ENCODE peak calls at places on chromosomes 13 and 19, in seven cellular contexts. J, P, Z, H, K, S and M are unnamed samples. For H3K4me1, the result is how much of the 10 kb centered on the place peaks cover.

GRCh38 chr13:113622791-113623490 is 35.1 kb downstream of the ATP4B start:
- DNase-seq in S (no peak), H (peak), K (no peak), J (no peak), P (no peak), Z (no peak), M (no peak)

GRCh38 chr19:9968820-9969687 is 32.7 kb upstream of the OLFM2 start:
- DNase-seq in Z (no peak), H (no peak), P (no peak), J (no peak), K (no peak), S (no peak), M (no peak)

GRCh38 chr13:48656621-48657020 is 2.9 kb downstream of the CYSLTR2 start:
- DNase-seq in H (no peak), J (peak), Z (no peak), S (no peak), P (no peak), K (no peak), M (no peak)

GRCh38 chr19:56594446-56594782 is 688 bp upstream of the ZNF71 start:
- DNase-seq in Z (no peak), H (no peak), P (no peak), J (no peak), K (no peak), S (no peak), M (no peak)

GRCh38 chr19:46678110-46678732 is 17.2 kb upstream of the DACT3 start:
- DNase-seq in J (peak), S (no peak), K (peak), H (no peak), P (no peak), Z (no peak), M (no peak)

GRCh38 chr19:45713141-45713540 is 17.6 kb downstream of the FBXO46 start:
- DNase-seq in H (no peak), S (no peak), P (no peak), Z (no peak), J (no peak), K (no peak), M (no peak)

GRCh38 chr13:104571161-104571889 is 1505.1 kb upstream of the SLC10A2 start:
- DNase-seq in K (peak), Z (peak), S (no peak), P (peak), J (peak), H (no peak), M (peak)

GRCh38 chr19:13623686-13624405 is 117.6 kb upstream of the CACNA1A start:
- DNase-seq in Z (no peak), H (no peak), J (no peak), K (no peak), P (peak), S (no peak), M (no peak)

GRCh38 chr19:14432817-14433453 is at the start of gene PKN1:
- DNase-seq in Z (peak), H (peak), S (no peak), P (no peak), K (no peak), J (peak), M (no peak)

GRCh38 chr19:48698046-48698445 is 2.3 kb downstream of the FUT2 start:
- DNase-seq in K (no peak), S (no peak), P (no peak), Z (no peak), J (peak), H (no peak), M (peak)

GRCh38 chr13:95874286-95874685 is 178.9 kb downstream of the UGGT2 start:
- DNase-seq in P (no peak), H (no peak), Z (no peak), K (no peak), S (no peak), J (no peak), M (no peak)

GRCh38 chr19:45762870-45763631 is 6.0 kb downstream of the SIX5 start:
- DNase-seq in J (no peak), H (no peak), Z (no peak), P (no peak), K (no peak), S (no peak), M (no peak)

GRCh38 chr13:54185785-54186184 is 1157.2 kb downstream of the OLFM4 start:
- DNase-seq in Z (no peak), H (no peak), J (peak), P (no peak), S (no peak), K (no peak), M (no peak)

GRCh38 chr19:2334986-2335846 is 6.7 kb downstream of the SPPL2B start:
- DNase-seq in Z (no peak), J (no peak), H (no peak), P (no peak), S (no peak), K (no peak), M (no peak)

GRCh38 chr13:109345433-109345941 is 440.9 kb downstream of the IRS2 start:
- DNase-seq in S (no peak), H (no peak), J (peak), K (no peak), P (no peak), Z (no peak), M (no peak)

GRCh38 chr19:41397086-41398041 is at the start of the genes BCKDHA and EXOSC5:
- DNase-seq in K (peak), H (peak), Z (peak), S (peak), J (peak), P (peak), M (peak)

GRCh38 chr19:11597202-11598102 is at the start of gene ZNF627:
- DNase-seq in J (peak), S (peak), Z (peak), K (peak), P (peak), H (peak), M (peak)
- TF ChIP-seq CTCF in J (no peak), S (peak), Z (no peak), K (no peak), P (no peak), H (peak), M (peak)

GRCh38 chr19:15468675-15469512 is 4.5 kb upstream of the RASAL3 start:
- DNase-seq in Z (no peak), J (no peak), H (no peak), P (no peak), S (no peak), K (no peak), M (no peak)

GRCh38 chr19:15464394-15465385 is at the start of gene RASAL3:
- DNase-seq in S (no peak), K (no peak), J (no peak), Z (no peak), H (no peak), P (no peak), M (no peak)

GRCh38 chr19:15469513-15470297 is 5.4 kb upstream of the RASAL3 start:
- DNase-seq in S (no peak), P (no peak), Z (no peak), J (peak), H (no peak), K (no peak), M (no peak)

GRCh38 chr19:15467734-15468214 is 3.4 kb upstream of the RASAL3 start:
- DNase-seq in H (no peak), J (no peak), S (no peak), K (no peak), P (no peak), Z (no peak), M (no peak)

DNA sequence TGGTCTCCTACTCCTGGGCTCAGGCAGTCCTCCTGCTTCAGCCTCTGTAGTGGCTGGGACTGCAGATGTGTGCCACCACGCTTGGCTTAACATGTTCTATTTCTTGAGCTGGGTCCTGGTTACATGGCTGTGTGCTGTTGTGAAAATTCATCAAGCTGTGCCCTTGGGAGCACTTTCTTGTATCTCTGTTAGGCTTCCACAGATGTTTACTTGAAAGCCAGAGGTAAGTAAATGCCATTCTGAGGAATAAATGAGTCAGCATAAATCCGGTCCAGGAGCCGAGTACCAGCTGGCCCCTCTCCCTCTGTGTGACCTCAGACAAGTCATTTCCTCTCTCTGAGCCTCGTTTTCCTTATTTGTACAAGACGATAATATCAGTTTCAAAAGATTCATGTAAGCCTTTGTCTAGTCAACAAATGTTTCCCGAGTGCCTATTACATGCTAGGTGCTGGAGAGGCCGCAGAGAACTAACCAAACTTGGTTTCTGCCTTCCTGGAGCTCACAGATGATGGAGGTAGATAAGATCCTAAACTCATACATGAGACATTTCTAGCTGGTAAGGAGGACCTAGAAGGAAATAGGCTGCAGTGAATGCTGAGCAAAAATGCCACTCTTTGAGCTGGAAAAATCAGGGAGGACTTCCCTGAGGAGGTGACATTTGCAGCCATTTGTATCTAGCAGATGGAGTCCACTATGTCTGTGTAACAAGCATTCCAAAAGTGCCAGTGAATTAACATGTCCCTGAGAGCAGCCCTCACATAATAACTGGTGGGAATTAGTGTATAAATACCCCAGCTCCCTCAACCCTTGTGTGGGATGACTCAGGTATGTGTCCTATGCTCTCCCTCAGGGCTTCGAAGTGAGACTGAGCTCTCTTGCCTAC is 2.7 kb upstream of the RASAL3 start:
- DNase-seq in K (no peak), S (no peak), Z (no peak), J (peak), H (no peak), P (no peak), M (no peak)
- H3K4me1 ChIP-seq in K (under half), S (under half), Z (under half), J (under half), H (under half), P (under half), M (under half)

GRCh38 chr13:21079206-21079605 is 17.8 kb upstream of the LATS2 start:
- DNase-seq in P (no peak), H (no peak), J (no peak), S (no peak), K (no peak), Z (no peak), M (no peak)

GRCh38 chr13:21078501-21078900 is 17.1 kb upstream of the LATS2 start:
- DNase-seq in S (no peak), H (no peak), Z (no peak), P (no peak), J (no peak), K (no peak), M (no peak)

GRCh38 chr13:21077360-21078353 is 16.3 kb upstream of the LATS2 start:
- DNase-seq in K (no peak), H (no peak), P (no peak), Z (no peak), S (no peak), J (no peak), M (no peak)

GRCh38 chr13:21079761-21080730 is 18.7 kb upstream of the LATS2 start:
- DNase-seq in S (no peak), P (peak), K (no peak), H (no peak), Z (peak), J (no peak), M (no peak)

GRCh38 chr13:21081926-21082325 is 20.5 kb upstream of the LATS2 start:
- DNase-seq in H (no peak), Z (no peak), J (no peak), P (no peak), S (no peak), K (no peak), M (no peak)
- H3K27ac ChIP-seq in H (no peak), Z (no peak), J (no peak), P (no peak), S (no peak), K (no peak), M (no peak)

DNA sequence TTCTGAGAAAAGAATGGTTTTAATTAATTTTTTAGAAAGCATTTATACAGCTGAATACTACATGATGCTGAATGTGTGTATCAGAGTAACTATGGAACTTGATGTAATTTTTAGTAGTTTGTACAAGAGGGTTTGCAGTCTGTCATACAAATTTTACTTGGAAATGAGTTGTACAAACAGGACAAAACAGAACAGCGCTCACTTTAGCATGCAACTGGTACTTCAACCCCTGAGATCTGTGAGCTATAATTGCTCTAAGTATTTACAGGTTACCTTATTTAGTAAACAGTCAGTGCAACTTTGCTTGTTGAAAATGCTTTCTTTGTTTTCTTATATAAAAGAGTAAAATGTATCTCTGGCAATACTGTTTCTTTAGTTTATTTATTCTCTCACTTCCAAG is 719 bp downstream of the TNFRSF19 start:
- DNase-seq in K (no peak), Z (no peak), J (no peak), P (no peak), H (no peak), S (no peak), M (no peak)
- TF ChIP-seq CTCF in K (no peak), Z (peak), J (no peak), P (no peak), H (peak), S (no peak), M (no peak)

DNA sequence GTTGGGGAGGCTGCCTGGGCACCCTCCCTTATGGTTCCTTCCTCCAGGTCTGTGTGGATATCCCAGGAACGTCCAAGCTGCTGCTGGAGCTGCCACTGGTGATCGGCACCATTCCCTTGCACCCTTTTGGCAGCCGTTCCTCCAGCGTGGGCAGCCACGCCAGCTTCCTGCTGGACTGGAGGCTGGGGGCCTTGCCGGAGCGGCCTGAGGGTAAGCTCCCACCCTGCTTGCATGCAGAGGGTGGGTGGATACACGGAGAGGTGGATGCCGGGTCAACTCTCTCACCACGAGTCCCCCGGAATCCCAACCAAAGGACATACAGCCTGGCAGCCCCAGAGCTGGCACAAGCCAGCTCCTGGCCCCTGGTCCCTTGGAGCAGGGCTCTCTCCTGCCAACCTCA is 2.2 kb downstream of the ARRDC2 start:
- DNase-seq in P (peak), Z (no peak), H (no peak), K (no peak), J (no peak), S (no peak), M (no peak)
- H3K4me1 ChIP-seq in P (under half), Z (under half), H (half or more), K (under half), J (under half), S (under half), M (under half)

GRCh38 chr19:39778763-39779162 is at the start of gene LEUTX:
- DNase-seq in J (no peak), P (no peak), Z (no peak), S (no peak), H (no peak), K (no peak), M (no peak)

GRCh38 chr19:39780894-39781293 is 2.2 kb downstream of the LEUTX start:
- DNase-seq in Z (no peak), J (no peak), P (no peak), S (no peak), H (no peak), K (no peak), M (no peak)
- H3K27ac ChIP-seq in Z (no peak), J (no peak), P (no peak), S (no peak), H (no peak), K (no peak), M (no peak)

GRCh38 chr13:32428581-32429072 is 697 bp upstream of the N4BP2L1 start:
- DNase-seq in H (no peak), P (no peak), K (no peak), J (no peak), Z (no peak), S (no peak), M (no peak)
- TF ChIP-seq CTCF in H (no peak), P (no peak), K (no peak), J (no peak), Z (no peak), S (no peak), M (no peak)

GRCh38 chr13:44303681-44304432 is 69.8 kb upstream of the SERP2 start:
- DNase-seq in Z (peak), P (peak), J (no peak), S (no peak), K (no peak), H (peak), M (no peak)

GRCh38 chr13:44304433-44304725 is 69.2 kb upstream of the SERP2 start:
- DNase-seq in J (no peak), S (no peak), K (no peak), Z (no peak), H (no peak), P (no peak), M (no peak)

GRCh38 chr13:44301639-44302015 is 72.0 kb upstream of the SERP2 start:
- DNase-seq in H (no peak), J (no peak), K (no peak), P (no peak), S (no peak), Z (no peak), M (no peak)

GRCh38 chr13:44302233-44302632 is 71.4 kb upstream of the SERP2 start:
- DNase-seq in Z (no peak), H (no peak), P (no peak), J (no peak), K (no peak), S (no peak), M (no peak)

DNA sequence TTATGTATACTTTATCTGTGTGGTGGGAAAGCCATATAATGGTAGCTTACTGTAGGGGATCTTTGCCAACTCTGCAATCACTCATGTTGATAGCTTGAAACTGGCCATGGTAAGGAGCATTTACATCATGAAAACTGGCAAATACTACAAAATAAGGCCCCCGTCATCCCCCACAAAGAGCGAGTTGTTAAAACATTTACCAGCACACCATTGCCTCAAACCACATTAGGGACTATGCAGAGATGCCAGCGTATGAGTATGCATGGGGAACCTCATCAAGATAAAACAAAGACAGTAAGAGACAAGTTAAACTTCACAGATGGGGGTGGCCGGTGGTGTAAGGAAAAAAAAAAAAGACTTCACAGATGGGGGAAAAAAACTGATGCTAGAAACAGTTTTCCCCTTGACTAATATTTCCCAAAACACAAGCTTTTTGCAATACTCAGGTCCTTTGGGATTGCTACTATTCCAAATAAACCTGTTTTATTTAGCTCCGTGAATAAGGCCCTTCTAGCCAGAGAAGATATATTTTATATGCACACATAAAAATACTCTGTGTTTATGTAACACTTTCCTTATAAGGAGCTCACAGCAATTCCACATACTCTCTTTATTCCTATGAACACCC is 70.6 kb upstream of the SERP2 start:
- DNase-seq in Z (no peak), S (no peak), H (no peak), J (no peak), K (no peak), P (no peak), M (no peak)
- H3K4me1 ChIP-seq in Z (half or more), S (under half), H (half or more), J (under half), K (half or more), P (half or more), M (under half)

GRCh38 chr19:5047251-5047935 is 78.5 kb downstream of the KDM4B start:
- DNase-seq in S (no peak), K (no peak), Z (no peak), P (no peak), J (no peak), H (no peak), M (no peak)

GRCh38 chr19:5050016-5050656 is 81.2 kb downstream of the KDM4B start:
- DNase-seq in K (no peak), Z (no peak), P (no peak), S (no peak), J (peak), H (no peak), M (no peak)

GRCh38 chr19:5048091-5048726 is 79.3 kb downstream of the KDM4B start:
- DNase-seq in Z (peak), S (no peak), P (peak), J (peak), K (no peak), H (peak), M (peak)

GRCh38 chr19:5049561-5049960 is 80.6 kb downstream of the KDM4B start:
- DNase-seq in H (no peak), J (no peak), Z (no peak), K (no peak), P (no peak), S (no peak), M (no peak)

GRCh38 chr19:5048727-5049553 is 80.0 kb downstream of the KDM4B start:
- DNase-seq in K (no peak), S (no peak), P (peak), J (peak), H (no peak), Z (no peak), M (no peak)
- H3K27ac ChIP-seq in K (no peak), S (peak), P (peak), J (peak), H (no peak), Z (no peak), M (no peak)